ENCODE peak calls at places on chromosomes 11 and 22, in six cellular contexts. M is HCT116, I is neural progenitor cell, P is astrocyte, T is fibroblast of lung, B is K562. Y is an unnamed sample.

GRCh38 chr11:31050061-31050790 is 319.3 kb downstream of the DCDC1 start:
- DNase-seq in M (no peak), I (no peak), P (no peak), T (no peak), B (no peak), Y (no peak)

GRCh38 chr11:26344647-26345046 is 12.7 kb downstream of the ANO3 start:
- DNase-seq in M (no peak), I (no peak), P (peak; percentile 4), T (peak; percentile 23), B (no peak), Y (no peak)

GRCh38 chr11:134613646-134614045 is 201.6 kb upstream of the B3GAT1 start:
- DNase-seq in M (no peak), I (no peak), P (no peak), T (no peak), B (no peak), Y (no peak)

GRCh38 chr11:104060004-104060403 is 23.6 kb downstream of the DDI1 start:
- DNase-seq in M (no peak), I (no peak), P (no peak), T (peak; percentile 4), B (no peak), Y (peak; percentile 74)

GRCh38 chr11:86365566-86365965 is 9.1 kb upstream of the CCDC81 start:
- DNase-seq in M (no peak), I (no peak), P (no peak), T (no peak), B (no peak), Y (no peak)

GRCh38 chr11:129075757-129076156 is 116.4 kb downstream of the ARHGAP32 start:
- DNase-seq in M (no peak), I (no peak), P (no peak), T (no peak), B (no peak), Y (no peak)

GRCh38 chr11:47514825-47515647 is 37.9 kb downstream of the CELF1 start:
- DNase-seq in M (no peak), I (no peak), P (peak; percentile 93), T (peak; percentile 95), B (peak; percentile 37), Y (peak; percentile 64)

GRCh38 chr11:79249341-79249993 is 191.4 kb downstream of the TENM4 start:
- DNase-seq in M (no peak), I (no peak), P (peak; percentile 57), T (peak; percentile 65), B (no peak), Y (no peak)

GRCh38 chr22:17570851-17571631 is 7.7 kb downstream of the SLC25A18 start:
- DNase-seq in M (no peak), I (no peak), P (peak; percentile 76), T (peak; percentile 81), B (no peak), Y (no peak)

GRCh38 chr11:3853935-3854659 is 1.4 kb upstream of the STIM1 start:
- DNase-seq in M (no peak), I (no peak), P (no peak), T (no peak), B (no peak), Y (peak; percentile 85)

GRCh38 chr22:23245799-23246136 is 65.5 kb downstream of the BCR start:
- DNase-seq in M (no peak), I (no peak), P (no peak), T (no peak), B (no peak), Y (no peak)

GRCh38 chr11:92846542-92847125 is 122.8 kb upstream of the MTNR1B start:
- DNase-seq in M (no peak), I (no peak), P (peak; percentile 28), T (peak; percentile 45), B (no peak), Y (no peak)

GRCh38 chr11:121023848-121024751 is at the start of gene TBCEL:
- DNase-seq in M (peak; percentile 56), I (peak; percentile 97), P (peak; percentile 68), T (peak; percentile 80), B (peak; percentile 81), Y (peak; percentile 88)

GRCh38 chr11:33674035-33674814 is 26.4 kb downstream of the C11orf91 start:
- DNase-seq in M (no peak), I (no peak), P (peak; percentile 84), T (peak; percentile 91), B (no peak), Y (no peak)

GRCh38 chr11:59173080-59173963 is 1.4 kb downstream of the DTX4 start:
- DNase-seq in M (no peak), I (peak; percentile 90), P (peak; percentile 12), T (peak; percentile 30), B (no peak), Y (no peak)

GRCh38 chr22:35308480-35308945 is 8.8 kb downstream of the TOM1 start:
- DNase-seq in M (no peak), I (no peak), P (no peak), T (no peak), B (no peak), Y (no peak)

GRCh38 chr11:65954771-65955170 is 6.8 kb upstream of the SART1 start:
- DNase-seq in M (no peak), I (no peak), P (no peak), T (no peak), B (no peak), Y (no peak)

GRCh38 chr22:23235425-23235824 is 55.1 kb downstream of the BCR start:
- DNase-seq in M (no peak), I (no peak), P (no peak), T (no peak), B (peak; percentile 67), Y (no peak)

GRCh38 chr11:60377737-60378136 is 595 bp upstream of the MS4A7 start:
- DNase-seq in M (no peak), I (no peak), P (no peak), T (no peak), B (no peak), Y (peak; percentile 78)

GRCh38 chr11:60376601-60377000 is 1.7 kb upstream of the MS4A7 start:
- DNase-seq in M (no peak), I (no peak), P (no peak), T (no peak), B (no peak), Y (no peak)

GRCh38 chr11:60372767-60373166 is 5.6 kb upstream of the MS4A7 start:
- DNase-seq in M (no peak), I (no peak), P (no peak), T (no peak), B (no peak), Y (no peak)

DNA sequence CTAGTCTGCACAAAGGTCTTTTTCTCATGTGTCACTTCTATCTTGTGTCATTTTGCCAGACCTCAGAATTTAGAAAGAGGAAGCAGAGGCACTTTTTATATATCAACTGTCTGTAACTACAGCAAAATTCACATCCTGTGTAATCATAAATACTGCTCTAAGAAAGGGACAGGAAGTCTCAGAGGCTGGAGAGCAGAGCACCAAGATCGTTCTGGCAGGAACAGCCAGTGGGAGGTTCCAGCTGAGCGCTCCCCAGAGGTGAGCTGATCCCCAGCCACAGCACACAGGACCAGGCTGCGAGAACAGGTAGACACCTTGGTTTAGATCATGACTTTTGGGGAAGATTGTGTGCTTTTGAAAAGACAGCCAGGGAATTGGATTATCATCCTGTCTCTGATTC is at the start of gene MS4A7:
- DNase-seq in M (no peak), I (no peak), P (no peak), T (no peak), B (no peak), Y (peak; percentile 82)
- H3K4me3 ChIP-seq in M (no peak within 1 kb of the TSS), I (no peak within 1 kb of the TSS), P (no peak within 1 kb of the TSS), T (no peak within 1 kb of the TSS), B (no peak within 1 kb of the TSS), Y (peak within 1 kb of the TSS; percentile 35)

GRCh38 chr22:36395061-36395849 is 7.5 kb upstream of the MYH9 start:
- DNase-seq in M (no peak), I (no peak), P (no peak), T (no peak), B (no peak), Y (no peak)
- H3K9ac ChIP-seq in M (no peak overlapping the region), I (no peak overlapping the region), P (no peak overlapping the region), T (no peak overlapping the region), B (no peak overlapping the region), Y (no peak overlapping the region)

GRCh38 chr11:44806631-44807030 is 79.9 kb downstream of the TSPAN18 start:
- DNase-seq in M (no peak), I (no peak), P (no peak), T (no peak), B (no peak), Y (no peak)
- H3K4me1 ChIP-seq in M (peaks cover 3% of the 10 kb centered on the region), I (peaks cover 22% of the 10 kb centered on the region), P (no peaks in the 10 kb centered on the region), T (no peaks in the 10 kb centered on the region), B (no peaks in the 10 kb centered on the region), Y (no peaks in the 10 kb centered on the region)

GRCh38 chr22:41288245-41288946 is 2.4 kb upstream of the RANGAP1 start:
- DNase-seq in M (peak; percentile 74), I (no peak), P (peak; percentile 76), T (peak; percentile 84), B (no peak), Y (no peak)
- H3K4me3 ChIP-seq in M (peak overlapping the region; percentile 59), I (no peak overlapping the region), P (peak overlapping the region; percentile 52), T (no peak overlapping the region), B (no peak overlapping the region), Y (no peak overlapping the region)

GRCh38 chr11:67439321-67440228 is 2.1 kb upstream of the PTPRCAP start:
- DNase-seq in M (no peak), I (no peak), P (no peak), T (no peak), B (no peak), Y (peak; percentile 46)
- H3K9ac ChIP-seq in M (no peak overlapping the region), I (no peak overlapping the region), P (no peak overlapping the region), T (no peak overlapping the region), B (no peak overlapping the region), Y (peak overlapping the region; percentile 95)

DNA sequence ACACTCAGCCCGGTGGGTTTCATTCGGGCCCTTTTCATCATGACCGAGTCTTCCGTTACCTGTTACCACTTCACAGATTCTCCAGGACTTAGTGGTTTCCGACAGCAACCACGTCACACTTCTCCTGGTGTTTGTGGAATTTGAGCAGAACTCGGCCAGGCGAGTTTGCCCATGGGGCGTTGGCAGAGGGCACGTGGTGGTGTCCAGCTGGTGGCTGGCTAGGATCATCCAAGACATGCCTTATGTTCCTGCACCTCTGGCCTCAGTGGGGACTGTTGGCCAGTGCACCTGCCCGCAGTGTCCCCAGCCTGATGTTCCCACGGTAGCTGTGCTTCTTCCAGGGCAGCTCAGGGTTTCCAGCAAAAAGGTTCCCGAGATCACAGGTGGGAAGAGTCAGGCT is 87.3 kb downstream of the ARHGAP8 start:
- DNase-seq in M (no peak), I (no peak), P (no peak), T (no peak), B (no peak), Y (no peak)
- H3K4me1 ChIP-seq in M (no peaks in the 10 kb centered on the region), I (no peaks in the 10 kb centered on the region), P (no peaks in the 10 kb centered on the region), T (no peaks in the 10 kb centered on the region), B (no peaks in the 10 kb centered on the region), Y (peaks cover 12% of the 10 kb centered on the region)